ENCODE peak calls at places on chromosomes 1 and 21, in six cellular contexts. Q, P, V, K, C and M are unnamed samples.

GRCh38 chr1:15704526-15705183 is 20.5 kb downstream of the PLEKHM2 start:
- DNase-seq in V (no peak), P (no peak), Q (peak), K (no peak), C (no peak), M (no peak)

GRCh38 chr1:183164350-183164749 is 21.7 kb upstream of the LAMC2 start:
- DNase-seq in Q (peak), K (peak), P (no peak), V (peak), C (peak), M (no peak)

GRCh38 chr21:45819478-45820170 is 161.9 kb upstream of the COL6A1 start:
- DNase-seq in P (no peak), Q (no peak), C (no peak), V (no peak), K (no peak), M (no peak)

GRCh38 chr1:52634111-52634510 is 1.1 kb downstream of the SHISAL2A start:
- DNase-seq in Q (no peak), C (no peak), P (no peak), K (no peak), V (no peak), M (no peak)

GRCh38 chr1:238404506-238404905 is 513.8 kb upstream of the ZP4 start:
- DNase-seq in C (no peak), Q (no peak), V (no peak), P (no peak), K (no peak), M (no peak)

GRCh38 chr1:6385673-6386191 is 7.8 kb downstream of the ACOT7 start:
- DNase-seq in K (peak), V (peak), P (no peak), Q (peak), C (peak), M (no peak)

GRCh38 chr21:42038393-42038792 is 28.2 kb upstream of the ZBTB21 start:
- DNase-seq in K (no peak), P (no peak), C (no peak), V (no peak), Q (no peak), M (no peak)

GRCh38 chr1:237119091-237119490 is 77.1 kb downstream of the RYR2 start:
- DNase-seq in P (no peak), C (no peak), K (no peak), V (no peak), Q (no peak), M (no peak)

GRCh38 chr1:205473966-205474365 is 18.1 kb upstream of the BLACAT1 start:
- DNase-seq in K (no peak), V (no peak), P (no peak), Q (no peak), C (no peak), M (no peak)

GRCh38 chr1:116826818-116827606 is 72.8 kb downstream of the CD2 start:
- DNase-seq in Q (no peak), P (no peak), C (peak), V (no peak), K (peak), M (no peak)

GRCh38 chr1:244964112-244964971 is 100.0 kb upstream of the HNRNPU start:
- DNase-seq in V (peak), P (no peak), C (peak), Q (peak), K (peak), M (no peak)

GRCh38 chr1:38213720-38214367 is 167.3 kb upstream of the POU3F1 start:
- DNase-seq in P (no peak), Q (no peak), V (no peak), C (no peak), K (no peak), M (no peak)

GRCh38 chr1:236516929-236517704 is 6.7 kb upstream of the LGALS8 start:
- DNase-seq in C (no peak), K (peak), V (peak), P (no peak), Q (peak), M (no peak)

GRCh38 chr1:209248649-209249279 is 334.8 kb upstream of the CAMK1G start:
- DNase-seq in P (peak), C (peak), V (peak), K (peak), Q (peak), M (peak)